ENCODE peak calls at places on chromosome 21, in four cellular contexts. One of them, this sample, is unnamed.

GRCh38 chr21:32653326-32653901 is 41.2 kb upstream of the CFAP298 start:
- DNase-seq in fibroblast of lung: no peak
- DNase-seq in OCI-LY7: peak
- DNase-seq in AG09309: no peak
- DNase-seq in this sample: no peak

GRCh38 chr21:46457801-46458314 is 833 bp upstream of the DIP2A start:
- DNase-seq in fibroblast of lung: peak
- DNase-seq in OCI-LY7: peak
- DNase-seq in AG09309: no peak
- DNase-seq in this sample: no peak

GRCh38 chr21:26965091-26965566 is 1.8 kb downstream of the ADAMTS5 start:
- DNase-seq in fibroblast of lung: no peak
- DNase-seq in OCI-LY7: no peak
- DNase-seq in AG09309: no peak
- DNase-seq in this sample: no peak

GRCh38 chr21:40143822-40144525 is 276.7 kb downstream of the PCP4 start:
- DNase-seq in fibroblast of lung: peak
- DNase-seq in OCI-LY7: peak
- DNase-seq in AG09309: no peak
- DNase-seq in this sample: no peak

GRCh38 chr21:31284797-31285397 is 59.2 kb downstream of the TIAM1 start:
- DNase-seq in fibroblast of lung: peak
- DNase-seq in OCI-LY7: no peak
- DNase-seq in AG09309: no peak
- DNase-seq in this sample: no peak

GRCh38 chr21:46371204-46372013 is 47.5 kb downstream of the PCNT start:
- DNase-seq in fibroblast of lung: no peak
- DNase-seq in OCI-LY7: no peak
- DNase-seq in AG09309: no peak
- DNase-seq in this sample: no peak

GRCh38 chr21:46600978-46601377 is 3.9 kb downstream of the S100B start:
- DNase-seq in fibroblast of lung: no peak
- DNase-seq in OCI-LY7: no peak
- DNase-seq in AG09309: no peak
- DNase-seq in this sample: no peak

GRCh38 chr21:28781602-28782274 is 210.9 kb downstream of the LTN1 start:
- DNase-seq in fibroblast of lung: no peak
- DNase-seq in OCI-LY7: peak
- DNase-seq in AG09309: no peak
- DNase-seq in this sample: no peak

GRCh38 chr21:37346841-37347430 is 19.6 kb upstream of the DYRK1A start:
- DNase-seq in fibroblast of lung: no peak
- DNase-seq in OCI-LY7: no peak
- DNase-seq in AG09309: no peak
- DNase-seq in this sample: no peak

GRCh38 chr21:46284077-46284644 is 1.2 kb downstream of the MCM3AP start:
- DNase-seq in fibroblast of lung: no peak
- DNase-seq in OCI-LY7: no peak
- DNase-seq in AG09309: no peak
- DNase-seq in this sample: no peak

GRCh38 chr21:30981403-30981802 is 56.9 kb downstream of the KRTAP19-8 start:
- DNase-seq in fibroblast of lung: no peak
- DNase-seq in OCI-LY7: no peak
- DNase-seq in AG09309: no peak
- DNase-seq in this sample: no peak

GRCh38 chr21:43882952-43883492 is 18.0 kb downstream of the AGPAT3 start:
- DNase-seq in fibroblast of lung: no peak
- DNase-seq in OCI-LY7: no peak
- DNase-seq in AG09309: no peak
- DNase-seq in this sample: no peak

GRCh38 chr21:30468912-30469812 is 11.0 kb downstream of the KRTAP19-1 start:
- DNase-seq in fibroblast of lung: no peak
- DNase-seq in OCI-LY7: no peak
- DNase-seq in AG09309: no peak
- DNase-seq in this sample: no peak

GRCh38 chr21:29613021-29613420 is 314.3 kb downstream of the BACH1 start:
- DNase-seq in fibroblast of lung: peak
- DNase-seq in OCI-LY7: no peak
- DNase-seq in AG09309: no peak
- DNase-seq in this sample: peak

GRCh38 chr21:31781737-31782136 is 49.8 kb upstream of the SCAF4 start:
- DNase-seq in fibroblast of lung: peak
- DNase-seq in OCI-LY7: no peak
- DNase-seq in AG09309: no peak
- DNase-seq in this sample: no peak

GRCh38 chr21:35648512-35648911 is 411.8 kb downstream of the SETD4 start:
- DNase-seq in fibroblast of lung: no peak
- DNase-seq in OCI-LY7: no peak
- DNase-seq in AG09309: no peak
- DNase-seq in this sample: no peak

GRCh38 chr21:41777934-41778815 is 11.3 kb upstream of the RIPK4 start:
- DNase-seq in fibroblast of lung: peak
- DNase-seq in OCI-LY7: peak
- DNase-seq in AG09309: peak
- DNase-seq in this sample: peak
- H3K4me3 ChIP-seq in fibroblast of lung: no peak
- H3K4me3 ChIP-seq in OCI-LY7: no peak
- H3K4me3 ChIP-seq in AG09309: no peak
- H3K4me3 ChIP-seq in this sample: no peak

GRCh38 chr21:42233067-42233981 is 14.4 kb downstream of the ABCG1 start:
- DNase-seq in fibroblast of lung: no peak
- DNase-seq in OCI-LY7: peak
- DNase-seq in AG09309: no peak
- DNase-seq in this sample: no peak
- H3K4me3 ChIP-seq in fibroblast of lung: no peak
- H3K4me3 ChIP-seq in OCI-LY7: peak
- H3K4me3 ChIP-seq in AG09309: no peak
- H3K4me3 ChIP-seq in this sample: no peak

DNA sequence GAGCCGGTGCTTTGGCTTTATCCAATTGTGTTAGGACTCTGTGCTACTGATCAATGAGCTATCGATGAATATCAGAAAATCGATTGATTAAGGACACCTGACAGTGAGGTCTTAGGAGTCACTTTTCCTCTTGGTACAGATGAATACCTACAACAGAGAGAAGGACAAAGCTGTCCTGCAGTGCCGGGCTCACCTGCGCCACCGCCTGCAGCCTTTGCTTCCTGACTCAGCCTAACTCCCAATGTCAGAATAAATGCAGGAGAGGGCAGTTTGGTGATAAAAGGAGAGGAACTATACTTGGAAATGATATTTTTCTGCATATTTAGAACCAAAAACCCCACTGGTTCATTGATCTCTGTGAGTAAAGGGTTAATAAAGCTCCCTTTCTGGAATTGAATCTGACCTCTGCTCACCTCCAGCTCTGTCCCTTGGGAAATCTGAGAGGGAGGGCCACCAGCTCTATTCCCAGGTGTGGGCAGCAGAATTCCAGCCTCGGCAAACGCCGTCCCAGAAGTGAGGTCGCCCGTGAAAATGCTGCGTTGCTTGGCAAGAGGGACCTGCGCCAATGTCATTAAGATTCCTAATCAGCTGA is 39.3 kb downstream of the POFUT2 start:
- DNase-seq in fibroblast of lung: no peak
- DNase-seq in OCI-LY7: no peak
- DNase-seq in AG09309: no peak
- DNase-seq in this sample: no peak
- H3K4me3 ChIP-seq in fibroblast of lung: peak
- H3K4me3 ChIP-seq in OCI-LY7: no peak
- H3K4me3 ChIP-seq in AG09309: no peak
- H3K4me3 ChIP-seq in this sample: peak

GRCh38 chr21:41289431-41289830 is 27.2 kb upstream of the FAM3B start:
- DNase-seq in fibroblast of lung: peak
- DNase-seq in OCI-LY7: no peak
- DNase-seq in AG09309: no peak
- DNase-seq in this sample: no peak

GRCh38 chr21:41294548-41295231 is 21.9 kb upstream of the FAM3B start:
- DNase-seq in fibroblast of lung: no peak
- DNase-seq in OCI-LY7: no peak
- DNase-seq in AG09309: no peak
- DNase-seq in this sample: no peak

GRCh38 chr21:41295721-41296254 is 20.8 kb upstream of the FAM3B start:
- DNase-seq in fibroblast of lung: no peak
- DNase-seq in OCI-LY7: no peak
- DNase-seq in AG09309: no peak
- DNase-seq in this sample: no peak

DNA sequence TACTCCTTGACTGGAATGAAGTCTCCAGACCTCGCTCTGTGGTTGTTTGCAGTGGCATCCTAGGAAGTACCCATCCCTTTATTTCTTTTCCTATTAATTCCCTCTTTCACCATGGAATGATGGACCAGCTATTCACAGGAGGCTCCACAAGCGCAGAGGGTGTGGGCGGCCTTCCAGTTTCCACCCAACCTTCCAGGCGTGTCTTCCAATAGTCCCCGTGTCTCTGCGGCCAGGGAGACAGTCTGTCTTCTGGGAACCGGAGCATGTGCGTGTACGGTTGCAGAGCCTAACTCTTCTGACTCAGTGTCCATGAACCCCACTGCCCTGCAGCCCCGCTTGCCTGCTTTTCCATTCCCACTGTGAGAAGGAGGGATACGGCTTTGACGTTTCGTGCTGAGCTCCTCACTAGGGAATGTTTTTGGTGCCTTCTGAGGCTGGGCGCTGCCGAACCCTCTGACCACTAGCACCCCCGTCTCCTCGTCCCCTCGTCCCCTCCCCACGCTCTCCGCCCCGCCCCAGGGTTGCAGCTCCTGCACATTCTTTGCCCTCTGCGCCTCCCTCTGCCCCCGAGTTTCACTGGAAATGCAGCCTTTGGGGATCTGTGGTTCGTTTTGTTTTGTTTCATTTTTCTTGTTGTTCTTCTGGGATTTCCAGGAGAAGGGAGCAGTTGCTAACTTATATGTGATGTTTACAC is 26.3 kb upstream of the FAM3B start:
- DNase-seq in fibroblast of lung: no peak
- DNase-seq in OCI-LY7: no peak
- DNase-seq in AG09309: no peak
- DNase-seq in this sample: no peak
- H3K4me3 ChIP-seq in fibroblast of lung: no peak
- H3K4me3 ChIP-seq in OCI-LY7: no peak
- H3K4me3 ChIP-seq in AG09309: no peak
- H3K4me3 ChIP-seq in this sample: no peak

GRCh38 chr21:23017989-23018388 is 2019.8 kb downstream of the NCAM2 start:
- DNase-seq in fibroblast of lung: no peak
- DNase-seq in OCI-LY7: no peak
- DNase-seq in AG09309: no peak
- DNase-seq in this sample: no peak

GRCh38 chr21:23020969-23021368 is 2022.8 kb downstream of the NCAM2 start:
- DNase-seq in fibroblast of lung: no peak
- DNase-seq in OCI-LY7: no peak
- DNase-seq in AG09309: no peak
- DNase-seq in this sample: no peak

GRCh38 chr21:23021481-23021880 is 2023.3 kb downstream of the NCAM2 start:
- DNase-seq in fibroblast of lung: no peak
- DNase-seq in OCI-LY7: no peak
- DNase-seq in AG09309: no peak
- DNase-seq in this sample: no peak

GRCh38 chr21:23014021-23014420 is 2015.8 kb downstream of the NCAM2 start:
- DNase-seq in fibroblast of lung: no peak
- DNase-seq in OCI-LY7: no peak
- DNase-seq in AG09309: no peak
- DNase-seq in this sample: no peak

DNA sequence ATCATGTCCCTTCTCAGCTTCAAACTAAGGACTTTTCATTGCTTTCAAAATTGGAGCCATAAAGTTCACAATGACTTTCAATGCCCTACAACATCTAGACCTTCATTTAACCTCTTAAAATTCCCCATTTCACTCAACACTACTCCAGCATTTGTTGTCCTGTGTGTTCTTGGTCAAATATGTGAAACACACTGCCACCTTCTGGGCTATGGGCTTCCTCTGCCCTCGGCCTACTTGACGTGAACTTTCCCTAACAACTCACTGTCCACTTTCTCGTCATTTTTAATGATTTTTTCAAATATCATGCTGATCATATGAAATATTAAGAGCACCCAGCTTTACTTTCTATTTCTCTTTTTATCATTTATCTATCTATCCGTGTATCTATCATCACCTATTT is 2018.4 kb downstream of the NCAM2 start:
- DNase-seq in fibroblast of lung: no peak
- DNase-seq in OCI-LY7: no peak
- DNase-seq in AG09309: no peak
- DNase-seq in this sample: peak
- H3K4me3 ChIP-seq in fibroblast of lung: no peak
- H3K4me3 ChIP-seq in OCI-LY7: no peak
- H3K4me3 ChIP-seq in AG09309: no peak
- H3K4me3 ChIP-seq in this sample: no peak

GRCh38 chr21:34130598-34130985 is 57.2 kb downstream of the MRPS6 start:
- DNase-seq in fibroblast of lung: no peak
- DNase-seq in OCI-LY7: no peak
- DNase-seq in AG09309: no peak
- DNase-seq in this sample: no peak

GRCh38 chr21:34131586-34131985 is 58.2 kb downstream of the MRPS6 start:
- DNase-seq in fibroblast of lung: peak
- DNase-seq in OCI-LY7: no peak
- DNase-seq in AG09309: no peak
- DNase-seq in this sample: no peak

GRCh38 chr21:34128674-34129038 is 55.3 kb downstream of the MRPS6 start:
- DNase-seq in fibroblast of lung: no peak
- DNase-seq in OCI-LY7: no peak
- DNase-seq in AG09309: no peak
- DNase-seq in this sample: no peak

GRCh38 chr21:34129039-34129891 is 55.9 kb downstream of the MRPS6 start:
- DNase-seq in fibroblast of lung: peak
- DNase-seq in OCI-LY7: no peak
- DNase-seq in AG09309: peak
- DNase-seq in this sample: no peak

DNA sequence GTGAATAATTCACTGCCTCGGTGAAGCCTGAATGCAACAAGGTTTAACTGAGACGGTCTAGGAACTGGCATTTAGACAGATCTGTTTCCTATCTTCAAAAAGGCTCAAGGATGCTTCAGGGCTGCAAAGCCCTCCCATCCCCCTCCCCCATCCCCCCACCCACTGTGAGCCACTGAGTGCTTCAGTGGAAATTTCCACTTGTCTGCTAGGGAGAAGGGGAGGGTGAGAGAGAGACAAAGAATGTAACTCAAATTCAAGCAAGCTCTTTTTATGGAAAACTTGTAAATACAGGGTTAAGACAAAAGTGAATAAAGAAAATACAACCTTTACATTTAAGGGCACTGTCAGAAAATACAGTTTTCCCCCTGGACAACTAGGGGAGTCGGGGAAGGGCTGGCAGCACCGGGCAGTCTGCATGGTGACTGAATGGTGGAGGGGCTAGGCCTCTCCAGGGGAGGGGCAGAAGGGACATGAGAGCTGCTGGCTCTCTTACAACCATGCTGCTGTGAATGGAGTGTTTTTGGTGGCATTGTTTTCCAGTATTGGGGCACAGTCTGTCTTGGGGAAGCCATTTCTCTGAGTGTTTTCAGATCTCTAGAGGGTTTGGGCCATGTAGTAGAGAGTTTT is 56.7 kb downstream of the MRPS6 start:
- DNase-seq in fibroblast of lung: peak
- DNase-seq in OCI-LY7: peak
- DNase-seq in AG09309: no peak
- DNase-seq in this sample: no peak
- H3K4me3 ChIP-seq in fibroblast of lung: peak
- H3K4me3 ChIP-seq in OCI-LY7: no peak
- H3K4me3 ChIP-seq in AG09309: no peak
- H3K4me3 ChIP-seq in this sample: no peak

GRCh38 chr21:38567577-38568360 is 69.5 kb upstream of the ERG start:
- DNase-seq in fibroblast of lung: peak
- DNase-seq in OCI-LY7: no peak
- DNase-seq in AG09309: peak
- DNase-seq in this sample: no peak
- H3K4me3 ChIP-seq in fibroblast of lung: peak
- H3K4me3 ChIP-seq in OCI-LY7: no peak
- H3K4me3 ChIP-seq in AG09309: peak
- H3K4me3 ChIP-seq in this sample: no peak

GRCh38 chr21:41642399-41642798 is 124.5 kb downstream of the RIPK4 start:
- DNase-seq in fibroblast of lung: peak
- DNase-seq in OCI-LY7: no peak
- DNase-seq in AG09309: no peak
- DNase-seq in this sample: no peak
- H3K4me3 ChIP-seq in fibroblast of lung: no peak
- H3K4me3 ChIP-seq in OCI-LY7: no peak
- H3K4me3 ChIP-seq in AG09309: no peak
- H3K4me3 ChIP-seq in this sample: no peak